ENCODE peak calls at places on chromosomes 5 and 9, in six cellular contexts. M is stomach, Q is Peyer's patch, D is IMR-90, C is transverse colon, U is tibial nerve. X is an unnamed sample.
A peak's percentile ranks its signal among the peaks of the same experiment; 100 is the strongest.

GRCh38 chr5:58710871-58711270 is 128.0 kb downstream of the RAB3C start:
- DNase-seq in U (no peak), Q (no peak), M (no peak), D (no peak), C (no peak), X (no peak)

GRCh38 chr9:129496187-129497063 is 124.5 kb downstream of the C9orf50 start:
- DNase-seq in Q (peak; percentile 78), U (peak; percentile 96), C (peak; percentile 89), M (peak; percentile 96), D (peak; percentile 91), X (peak; percentile 96)

GRCh38 chr9:89359018-89359417 is 40.7 kb downstream of the SECISBP2 start:
- DNase-seq in M (no peak), Q (no peak), C (no peak), U (no peak), D (no peak), X (peak; percentile 14)

GRCh38 chr9:90310523-90310879 is 332.1 kb downstream of the DIRAS2 start:
- DNase-seq in C (no peak), M (no peak), U (no peak), D (no peak), Q (no peak), X (no peak)

GRCh38 chr5:56601641-56602071 is 213.7 kb upstream of the MAP3K1 start:
- DNase-seq in U (no peak), M (no peak), Q (no peak), D (peak; percentile 85), C (no peak), X (no peak)

GRCh38 chr9:129996161-129996849 is 46.7 kb downstream of the FNBP1 start:
- DNase-seq in U (no peak), M (no peak), C (no peak), D (no peak), Q (peak; percentile 15), X (no peak)

GRCh38 chr9:20507431-20507830 is 114.9 kb downstream of the MLLT3 start:
- DNase-seq in Q (no peak), D (no peak), C (no peak), M (no peak), U (no peak), X (no peak)

GRCh38 chr5:76446776-76447175 is 43.7 kb downstream of the IQGAP2 start:
- DNase-seq in Q (no peak), U (no peak), M (no peak), D (no peak), C (no peak), X (no peak)

GRCh38 chr9:97502222-97502983 is 937 bp downstream of the TMOD1 start:
- DNase-seq in C (no peak), M (no peak), D (no peak), U (no peak), Q (no peak), X (no peak)

GRCh38 chr9:136538599-136539426 is 7.0 kb downstream of the NOTCH1 start:
- DNase-seq in D (no peak), C (peak; percentile 62), U (no peak), M (no peak), Q (peak; percentile 73), X (peak; percentile 75)

GRCh38 chr9:136541179-136541578 is 4.7 kb downstream of the NOTCH1 start:
- DNase-seq in M (no peak), D (no peak), C (no peak), U (no peak), Q (no peak), X (no peak)

GRCh38 chr9:136537896-136538598 is 7.8 kb downstream of the NOTCH1 start:
- DNase-seq in M (no peak), U (no peak), Q (no peak), C (no peak), D (peak; percentile 69), X (no peak)

GRCh38 chr9:136541709-136542108 is 4.1 kb downstream of the NOTCH1 start:
- DNase-seq in M (no peak), Q (no peak), C (no peak), D (no peak), U (no peak), X (no peak)

GRCh38 chr9:136539427-136540412 is 6.1 kb downstream of the NOTCH1 start:
- DNase-seq in D (no peak), Q (peak; percentile 99), C (peak; percentile 97), M (peak; percentile 83), U (peak; percentile 79), X (peak; percentile 90)
- TF ChIP-seq POLR2A in D (no peak), Q (no peak), C (peak; percentile 48), M (no peak), U (peak; percentile 52), X (peak; percentile 71)

GRCh38 chr9:134643306-134643705 is 1.7 kb downstream of the COL5A1 start:
- DNase-seq in Q (no peak), M (no peak), C (no peak), D (peak; percentile 45), U (no peak), X (no peak)
- H3K4me3 ChIP-seq in Q (peak overlapping the region; percentile 25), M (peak overlapping the region; percentile 59), C (peak overlapping the region; percentile 55), D (peak overlapping the region; percentile 84), U (peak overlapping the region; percentile 80), X (peak overlapping the region; percentile 58)

DNA sequence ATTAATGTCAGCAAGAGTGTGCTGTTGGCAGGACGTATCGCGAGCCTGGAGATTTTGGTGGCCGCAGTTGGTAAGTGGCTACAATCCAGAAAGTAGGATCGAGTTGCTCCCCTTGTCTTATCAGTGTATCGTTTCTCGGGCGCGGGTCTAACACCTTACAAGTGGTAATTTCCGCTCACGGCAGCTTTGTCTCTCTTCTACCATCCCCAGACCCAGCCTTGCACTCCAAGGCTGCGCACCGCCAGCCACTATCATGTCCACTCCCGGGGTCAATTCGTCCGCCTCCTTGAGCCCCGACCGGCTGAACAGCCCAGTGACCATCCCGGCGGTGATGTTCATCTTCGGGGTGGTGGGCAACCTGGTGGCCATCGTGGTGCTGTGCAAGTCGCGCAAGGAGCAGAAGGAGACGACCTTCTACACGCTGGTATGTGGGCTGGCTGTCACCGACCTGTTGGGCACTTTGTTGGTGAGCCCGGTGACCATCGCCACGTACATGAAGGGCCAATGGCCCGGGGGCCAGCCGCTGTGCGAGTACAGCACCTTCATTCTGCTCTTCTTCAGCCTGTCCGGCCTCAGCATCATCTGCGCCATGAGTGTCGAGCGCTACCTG is 1.1 kb downstream of the PTGER4 start:
- DNase-seq in D (no peak), M (no peak), Q (peak; percentile 65), U (peak; percentile 24), C (peak; percentile 44), X (peak; percentile 47)
- H3K27me3 ChIP-seq in D (no peaks in the 10 kb centered on the region), M (no peaks in the 10 kb centered on the region), Q (no peaks in the 10 kb centered on the region), U (no peaks in the 10 kb centered on the region), C (no peaks in the 10 kb centered on the region), X (peaks cover 2% of the 10 kb centered on the region)

DNA sequence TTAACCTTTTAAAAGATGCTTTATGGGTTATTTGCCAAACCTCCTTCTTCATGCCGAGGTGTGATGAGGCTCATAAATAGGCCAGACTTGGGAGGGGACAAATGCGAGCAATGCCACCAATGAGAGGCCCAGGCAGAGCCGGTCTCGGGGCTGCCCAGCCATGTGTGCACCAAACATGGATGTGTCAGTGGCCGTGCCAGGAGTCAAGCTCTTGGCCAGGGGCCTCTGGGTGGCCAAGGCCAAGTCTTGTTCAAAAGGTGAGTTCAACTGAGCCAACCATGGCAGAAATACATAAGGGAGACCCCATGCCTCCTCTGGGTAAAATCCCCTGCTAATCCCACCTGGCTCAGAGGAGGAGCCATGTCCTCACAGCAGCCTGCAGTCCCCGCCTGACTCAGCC is 10.9 kb upstream of the LCN15 start:
- DNase-seq in D (no peak), M (no peak), U (no peak), Q (no peak), C (no peak), X (no peak)
- TF ChIP-seq POLR2A in D (no peak), M (no peak), U (no peak), Q (no peak), C (no peak), X (no peak)

DNA sequence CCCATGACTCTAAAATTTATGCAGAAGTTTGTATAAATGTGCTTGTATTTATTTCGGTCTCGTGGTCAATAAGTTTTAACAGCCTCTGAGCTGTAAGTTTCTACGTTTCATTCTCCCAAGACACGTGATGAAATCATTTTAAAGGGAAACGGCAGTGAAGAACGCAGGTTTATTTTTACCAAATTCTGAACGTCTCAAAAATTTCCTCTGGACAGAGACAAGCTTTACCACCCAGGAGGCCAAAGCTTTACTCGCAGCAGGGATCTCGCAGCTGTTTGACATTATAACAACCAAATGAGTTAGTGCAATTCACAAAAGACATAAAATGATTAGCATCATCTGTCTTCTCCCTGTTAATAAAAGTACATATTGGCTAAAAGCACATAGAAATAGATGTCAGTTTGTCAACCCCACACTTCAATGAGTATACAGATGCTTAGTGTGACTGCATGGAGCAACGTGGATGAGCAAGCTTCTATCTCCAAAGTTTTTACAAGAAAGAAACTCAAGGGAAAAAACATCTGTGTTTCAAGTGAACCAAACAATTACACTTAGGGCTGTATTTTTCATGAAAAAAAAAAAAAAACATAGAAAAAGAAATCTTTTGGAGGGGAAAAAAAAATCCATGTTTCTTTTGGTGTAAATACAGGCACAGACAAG is 2.5 kb downstream of the SEMA5A start:
- DNase-seq in M (no peak), U (no peak), D (peak; percentile 36), C (no peak), Q (no peak), X (no peak)
- H3K4me3 ChIP-seq in M (no peak overlapping the region), U (peak overlapping the region; percentile 74), D (peak overlapping the region; percentile 3), C (no peak overlapping the region), Q (no peak overlapping the region), X (no peak overlapping the region)

DNA sequence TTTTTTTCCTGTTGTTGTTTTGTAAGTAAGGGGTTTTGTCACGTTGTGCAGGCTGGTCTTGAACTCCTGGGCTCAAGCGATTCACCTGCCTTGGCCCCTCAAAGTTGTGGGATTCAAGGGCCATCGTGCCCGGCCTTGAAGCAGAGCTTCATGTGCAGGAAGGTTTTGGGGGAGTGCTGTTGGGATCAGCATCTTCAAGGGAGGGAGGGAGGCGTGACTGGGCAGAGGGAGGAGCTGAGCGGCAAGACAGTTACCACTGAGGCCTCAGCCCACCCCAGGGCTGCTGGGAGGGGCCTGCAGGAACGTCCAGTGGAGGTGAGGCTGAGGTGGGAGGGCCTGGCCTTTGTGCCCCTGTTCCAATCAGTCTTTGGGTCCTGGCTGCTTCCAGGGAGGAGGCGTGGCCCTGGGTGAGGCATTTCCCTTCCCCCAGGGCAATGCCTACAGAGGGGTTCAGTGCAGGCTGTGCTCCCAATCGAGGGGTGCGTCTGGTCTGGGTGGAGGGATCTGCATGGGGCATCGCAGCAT is 21.4 kb downstream of the OR2V1 start:
- DNase-seq in M (no peak), C (no peak), Q (no peak), D (no peak), U (no peak), X (no peak)
- H3K27me3 ChIP-seq in M (peaks cover 99% of the 10 kb centered on the region), C (peaks cover 94% of the 10 kb centered on the region), Q (peaks cover 2% of the 10 kb centered on the region), D (peaks cover 19% of the 10 kb centered on the region), U (no peaks in the 10 kb centered on the region), X (no peaks in the 10 kb centered on the region)